ENCODE peak calls at places on chromosomes 11 and 22, in four cellular contexts. Q, B, J and U are unnamed samples.

GRCh38 chr11:118084247-118084646 is 2.5 kb downstream of the SMIM35 start:
- DNase-seq in Q (no peak), J (no peak), B (peak; percentile 17), U (peak; percentile 18)

GRCh38 chr22:50082961-50083461 is 2.2 kb downstream of the MLC1 start:
- DNase-seq in B (no peak), Q (no peak), J (no peak), U (no peak)

GRCh38 chr11:63553759-63554158 is 9.4 kb downstream of the PLAAT2 start:
- DNase-seq in Q (no peak), J (no peak), B (no peak), U (no peak)

GRCh38 chr11:118193910-118194566 is 17.6 kb upstream of the SCN2B start:
- DNase-seq in Q (no peak), J (no peak), B (no peak), U (no peak)

GRCh38 chr11:20261526-20261925 is 101.3 kb upstream of the DBX1 start:
- DNase-seq in B (no peak), J (no peak), Q (no peak), U (no peak)

GRCh38 chr11:940496-941135 is 14.9 kb downstream of the AP2A2 start:
- DNase-seq in Q (no peak), B (no peak), J (no peak), U (no peak)

GRCh38 chr22:42217019-42217751 is 53.3 kb downstream of the TCF20 start:
- DNase-seq in B (no peak), Q (no peak), J (no peak), U (no peak)

GRCh38 chr22:49753961-49754673 is 73.6 kb downstream of the BRD1 start:
- DNase-seq in B (no peak), J (no peak), Q (no peak), U (no peak)